ENCODE peak calls at places on chromosome 14, in four cellular contexts. O, C, I and K are unnamed samples. For H3K4me1, the result is how much of the 10 kb centered on the place peaks cover.

GRCh38 chr14:72476657-72477499 is 417.0 kb downstream of the DPF3 start:
- DNase-seq in I (no peak), O (no peak), C (no peak), K (no peak)

GRCh38 chr14:106622200-106622745 is 1095.9 kb downstream of the TMEM121 start:
- DNase-seq in C (no peak), I (no peak), O (no peak), K (no peak)

GRCh38 chr14:41144370-41144769 is 462.3 kb upstream of the LRFN5 start:
- DNase-seq in O (peak), C (no peak), I (no peak), K (no peak)

GRCh38 chr14:21024668-21025373 is at the start of gene NDRG2:
- DNase-seq in O (no peak), C (peak), I (peak), K (peak)

GRCh38 chr14:106844608-106845285 is 1318.4 kb downstream of the TMEM121 start:
- DNase-seq in O (peak), C (peak), I (peak), K (peak)

GRCh38 chr14:64938972-64939816 is 3.4 kb downstream of the GPX2 start:
- DNase-seq in I (no peak), O (no peak), C (no peak), K (no peak)

GRCh38 chr14:37779480-37779879 is 184.1 kb downstream of the TTC6 start:
- DNase-seq in O (no peak), I (no peak), C (no peak), K (no peak)

GRCh38 chr14:61574514-61574807 is 120.9 kb upstream of the HIF1A start:
- DNase-seq in C (no peak), I (no peak), O (no peak), K (no peak)

GRCh38 chr14:24595046-24595808 is 14.3 kb downstream of the GZMH start:
- DNase-seq in C (no peak), I (no peak), O (no peak), K (no peak)

GRCh38 chr14:55458800-55459577 is 18.6 kb upstream of the TBPL2 start:
- DNase-seq in I (no peak), C (no peak), O (peak), K (no peak)

GRCh38 chr14:72443991-72444431 is 449.9 kb downstream of the DPF3 start:
- DNase-seq in O (no peak), I (no peak), C (no peak), K (no peak)

GRCh38 chr14:63275611-63276010 is 43.1 kb downstream of the GPHB5 start:
- DNase-seq in I (no peak), O (no peak), C (no peak), K (no peak)

GRCh38 chr14:36767603-36768281 is 106.1 kb downstream of the PAX9 start:
- DNase-seq in C (no peak), O (peak), I (no peak), K (no peak)

GRCh38 chr14:105091335-105092123 is 26.3 kb upstream of the GPR132 start:
- DNase-seq in I (peak), C (peak), O (peak), K (peak)

GRCh38 chr14:77436042-77436441 is 12.7 kb upstream of the NOXRED1 start:
- DNase-seq in C (no peak), O (peak), I (no peak), K (no peak)

GRCh38 chr14:102209224-102209966 is 69.7 kb downstream of the WDR20 start:
- DNase-seq in I (peak), O (peak), C (no peak), K (no peak)

GRCh38 chr14:102949062-102949800 is 26.8 kb downstream of the AMN start:
- DNase-seq in C (no peak), O (peak), I (no peak), K (no peak)

GRCh38 chr14:104206281-104206904 is 68.0 kb downstream of the KIF26A start:
- DNase-seq in O (no peak), C (peak), I (no peak), K (no peak)

GRCh38 chr14:54650331-54651017 is 83.5 kb downstream of the SAMD4A start:
- DNase-seq in C (no peak), O (peak), I (peak), K (peak)

GRCh38 chr14:80621701-80622100 is 319.8 kb downstream of the CEP128 start:
- DNase-seq in C (no peak), I (no peak), O (peak), K (no peak)

GRCh38 chr14:21539154-21539940 is 13.2 kb upstream of the SALL2 start:
- DNase-seq in I (no peak), C (no peak), O (no peak), K (no peak)

GRCh38 chr14:62914025-62914424 is 131.2 kb downstream of the KCNH5 start:
- DNase-seq in O (no peak), I (no peak), C (no peak), K (no peak)

GRCh38 chr14:85357120-85357519 is 172.8 kb upstream of the FLRT2 start:
- DNase-seq in C (no peak), I (no peak), O (no peak), K (no peak)

GRCh38 chr14:101876539-101876938 is 87.8 kb upstream of the DYNC1H1 start:
- DNase-seq in O (no peak), C (peak), I (peak), K (peak)

GRCh38 chr14:102508774-102509743 is 517 bp downstream of the ANKRD9 start:
- DNase-seq in O (peak), C (peak), I (peak), K (peak)

GRCh38 chr14:33762462-33762861 is 188.4 kb downstream of the EGLN3 start:
- DNase-seq in I (no peak), O (no peak), C (no peak), K (no peak)

GRCh38 chr14:55228261-55228660 is 36.9 kb upstream of the DLGAP5 start:
- DNase-seq in O (no peak), I (no peak), C (no peak), K (no peak)

GRCh38 chr14:99066378-99066777 is 205.6 kb downstream of the BCL11B start:
- DNase-seq in C (no peak), O (no peak), I (no peak), K (no peak)

GRCh38 chr14:99067927-99068326 is 204.1 kb downstream of the BCL11B start:
- DNase-seq in C (no peak), O (no peak), I (no peak), K (no peak)

GRCh38 chr14:99065551-99065950 is 206.4 kb downstream of the BCL11B start:
- DNase-seq in O (no peak), C (no peak), I (no peak), K (no peak)

GRCh38 chr14:99069946-99070345 is 202.1 kb downstream of the BCL11B start:
- DNase-seq in O (no peak), I (no peak), C (no peak), K (no peak)

GRCh38 chr14:99067141-99067920 is 204.7 kb downstream of the BCL11B start:
- DNase-seq in O (no peak), C (no peak), I (no peak), K (no peak)
- H3K4me1 ChIP-seq in O (under half), C (under half), I (under half), K (under half)

GRCh38 chr14:67674139-67674479 is 323 bp downstream of the VTI1B start:
- DNase-seq in I (peak), C (peak), O (peak), K (peak)

GRCh38 chr14:67680121-67680602 is 5.7 kb upstream of the VTI1B start:
- DNase-seq in O (peak), C (no peak), I (no peak), K (no peak)

GRCh38 chr14:67673451-67673850 is 981 bp downstream of the VTI1B start:
- DNase-seq in O (peak), I (no peak), C (no peak), K (no peak)

GRCh38 chr14:67675219-67675582 is 769 bp upstream of the VTI1B start:
- DNase-seq in C (no peak), O (no peak), I (no peak), K (no peak)

GRCh38 chr14:67674480-67675218 is at the start of gene VTI1B:
- DNase-seq in I (peak), C (peak), O (peak), K (peak)
- TF ChIP-seq CTCF in I (no peak), C (no peak), O (peak), K (no peak)

DNA sequence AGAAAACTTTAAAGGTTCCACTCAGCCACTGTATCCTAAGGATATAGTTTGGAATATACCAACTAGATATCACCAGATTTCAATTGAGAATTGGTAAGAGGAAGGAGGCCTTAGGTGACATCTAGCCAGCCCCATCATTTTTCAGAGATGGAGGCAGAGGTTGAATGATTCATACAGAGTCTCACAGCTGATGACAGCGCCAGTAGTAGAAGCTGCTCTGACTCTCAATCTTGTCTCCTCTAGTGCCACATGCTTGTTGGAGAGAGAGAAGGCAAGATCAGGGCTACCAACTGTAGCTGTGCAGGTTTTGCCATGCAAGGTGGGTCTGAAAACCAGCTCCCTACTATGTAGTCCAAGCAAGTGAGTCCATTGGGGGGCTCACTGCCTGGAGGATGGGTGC is 6.1 kb downstream of the FRMD6 start:
- DNase-seq in C (no peak), I (no peak), O (no peak), K (no peak)
- H3K4me1 ChIP-seq in C (under half), I (under half), O (under half), K (under half)

DNA sequence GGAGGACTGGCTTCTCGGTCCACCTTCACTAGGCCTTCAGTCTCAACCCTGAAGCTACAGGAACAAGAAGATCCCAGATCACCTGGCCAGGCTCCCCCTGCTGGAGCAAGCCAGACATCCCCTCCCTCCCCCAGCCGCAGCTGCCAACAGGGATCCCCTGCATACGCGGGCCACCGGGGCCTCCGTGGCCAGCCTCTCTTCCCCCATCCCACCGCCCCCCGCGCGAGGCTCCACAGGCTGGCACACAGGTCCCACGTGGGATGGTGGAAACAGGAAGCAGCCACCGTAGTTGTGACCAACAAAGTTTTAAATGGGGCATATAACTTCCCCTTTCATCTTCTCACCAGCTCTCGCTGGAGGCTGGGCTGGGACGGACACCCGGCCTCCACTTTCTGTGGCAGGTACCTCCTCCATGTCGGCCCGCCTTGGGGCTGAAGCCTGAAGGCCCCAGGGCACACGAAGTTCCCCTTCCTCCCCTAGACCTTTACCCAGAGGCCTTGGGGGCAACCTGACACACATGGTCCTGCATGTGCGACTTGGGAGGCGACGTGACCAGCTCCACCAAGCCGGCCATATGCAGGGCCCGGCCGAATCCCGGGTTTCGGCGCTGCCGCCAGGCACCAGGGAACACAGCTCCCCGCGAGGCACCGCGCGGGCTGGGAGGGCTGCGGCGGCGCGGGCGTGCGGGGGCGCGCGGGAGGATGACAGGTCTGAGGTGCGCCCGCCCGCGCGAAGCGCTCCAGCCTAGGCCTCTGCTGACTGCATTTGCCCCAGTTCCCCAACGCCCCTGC is 44.4 kb upstream of the PNMA1 start:
- DNase-seq in C (peak), I (peak), O (peak), K (peak)
- TF ChIP-seq CTCF in C (peak), I (peak), O (peak), K (peak)

GRCh38 chr14:30547388-30548048 is 11.4 kb upstream of the G2E3 start:
- DNase-seq in O (no peak), I (no peak), C (no peak), K (no peak)
- H3K4me1 ChIP-seq in O (under half), I (under half), C (under half), K (under half)

GRCh38 chr14:90575336-90575735 is 178.5 kb downstream of the CALM1 start:
- DNase-seq in O (no peak), C (no peak), I (no peak), K (no peak)
- TF ChIP-seq CTCF in O (no peak), C (no peak), I (no peak), K (no peak)

GRCh38 chr14:95493976-95494375 is 22.5 kb downstream of the SYNE3 start:
- DNase-seq in O (no peak), C (no peak), I (no peak), K (no peak)
- H3K4me1 ChIP-seq in O (under half), C (half or more), I (under half), K (half or more)

GRCh38 chr14:31545328-31545727 is 15.9 kb upstream of the NUBPL start:
- DNase-seq in C (no peak), I (no peak), O (no peak), K (no peak)
- TF ChIP-seq CTCF in C (no peak), I (no peak), O (no peak), K (no peak)

GRCh38 chr14:23543403-23543802 is 8.2 kb downstream of the ZFHX2 start:
- DNase-seq in C (no peak), O (no peak), I (no peak), K (no peak)
- H3K4me1 ChIP-seq in C (under half), O (under half), I (under half), K (under half)

DNA sequence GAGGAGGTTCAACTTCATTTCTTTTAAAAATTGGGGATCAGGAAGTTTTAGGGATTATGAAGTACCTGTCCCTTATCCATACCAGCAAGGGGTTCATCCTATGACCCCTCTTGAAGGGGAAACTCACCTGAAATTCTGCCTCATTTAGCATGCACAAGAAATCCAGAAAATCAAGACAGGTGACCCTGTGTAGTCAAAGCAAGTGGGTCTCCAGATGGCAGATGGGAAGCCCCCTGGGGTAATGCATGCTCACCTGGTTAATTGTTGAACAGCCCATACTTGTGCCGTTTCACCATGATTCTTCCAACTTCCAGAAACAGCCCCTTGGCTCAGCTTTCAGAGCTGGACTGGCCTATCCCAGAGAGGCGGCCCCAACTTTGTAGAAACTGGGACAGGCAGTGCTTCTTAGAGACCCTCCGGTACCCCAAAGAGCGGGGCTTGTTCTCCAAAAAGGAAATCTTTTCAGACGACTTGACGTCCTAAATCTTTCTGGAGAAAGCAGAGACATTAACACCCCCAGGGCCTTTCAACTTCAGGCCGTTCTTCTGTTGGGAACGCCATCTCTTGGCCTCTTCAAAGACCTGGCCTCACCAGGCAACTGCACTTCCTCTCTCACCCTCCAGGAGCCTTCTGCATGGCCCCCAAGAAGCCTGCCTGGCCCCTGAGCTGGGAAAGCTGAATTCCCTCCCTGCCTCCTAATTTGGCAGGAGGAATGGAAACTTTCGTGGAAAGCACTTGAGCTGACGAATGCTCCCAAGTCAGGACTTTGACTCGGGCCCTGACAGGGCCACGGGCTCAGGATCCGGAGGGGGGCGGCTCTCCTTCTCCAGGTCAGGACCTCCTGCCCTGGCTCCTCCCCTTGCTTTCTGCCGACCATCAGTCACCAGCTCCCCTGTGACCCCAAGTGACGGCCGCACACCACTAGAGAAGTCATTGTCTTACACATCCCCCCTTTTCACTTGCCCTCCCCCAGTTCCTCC is 66.1 kb upstream of the ESRRB start:
- DNase-seq in I (peak), O (no peak), C (no peak), K (no peak)
- TF ChIP-seq CTCF in I (peak), O (no peak), C (no peak), K (no peak)